ENCODE peak calls at places on chromosomes 3 and 15, in six cellular contexts. M is NCI-H2081, T is neural crest cell, F is head of caudate nucleus, L is HAP-1, K is HTR-8/SVneo. B is an unnamed sample.
A peak's percentile ranks its signal among the peaks of the same experiment; 100 is the strongest.

GRCh38 chr3:161354554-161354953 is 16.8 kb downstream of the SPTSSB start:
- DNase-seq in F (no peak), K (no peak), L (no peak), T (no peak), M (no peak), B (no peak)

GRCh38 chr3:129068291-129068886 is 7.8 kb downstream of the GP9 start:
- DNase-seq in T (no peak), K (no peak), M (no peak), F (no peak), L (no peak), B (no peak)

GRCh38 chr3:56673781-56674457 is 9.1 kb downstream of the TASOR start:
- DNase-seq in L (no peak), T (no peak), M (no peak), F (no peak), K (no peak), B (no peak)

GRCh38 chr3:49712631-49713317 is 6.7 kb downstream of the AMIGO3 start:
- DNase-seq in T (no peak), F (no peak), M (no peak), L (no peak), K (no peak), B (no peak)

GRCh38 chr3:49277357-49277723 is 308 bp upstream of the C3orf62 start:
- DNase-seq in L (no peak), F (no peak), M (no peak), T (no peak), K (no peak), B (no peak)

GRCh38 chr15:72155021-72155621 is 36.9 kb downstream of the SENP8 start:
- DNase-seq in M (peak; percentile 41), T (no peak), L (peak; percentile 50), F (peak; percentile 89), K (peak; percentile 36), B (no peak)

GRCh38 chr15:79397264-79397663 is 34.9 kb upstream of the MINAR1 start:
- DNase-seq in M (no peak), T (no peak), F (no peak), L (no peak), K (no peak), B (no peak)

GRCh38 chr15:68717952-68718351 is 102.7 kb downstream of the ANP32A start:
- DNase-seq in L (no peak), F (no peak), M (no peak), K (no peak), T (no peak), B (no peak)